ENCODE peak calls at places on chromosomes 4 and X, in eight cellular contexts. I is HCT116, T is left ventricle myocardium inferior, G is lower leg skin, C is mucosa of descending colon, O is GM23248, Z is tibial nerve, K is astrocyte. A is an unnamed sample.

GRCh38 chr4:82745173-82745842 is 53.3 kb downstream of the SCD5 start:
- DNase-seq in G (no peak), O (peak), Z (no peak), I (no peak), T (no peak), K (peak), C (no peak), A (peak)

GRCh38 chr4:186981161-186981560 is 257.5 kb upstream of the FAT1 start:
- DNase-seq in O (no peak), I (no peak), G (no peak), Z (no peak), C (no peak), K (peak), T (no peak), A (peak)

GRCh38 chr4:154620111-154620510 is 7.7 kb upstream of the FGG start:
- DNase-seq in T (no peak), G (no peak), I (no peak), O (no peak), Z (no peak), K (no peak), C (no peak), A (no peak)

GRCh38 chr4:60962286-60962685 is 237.8 kb upstream of the ADGRL3 start:
- DNase-seq in K (no peak), I (no peak), O (no peak), T (no peak), Z (no peak), C (no peak), G (no peak), A (no peak)

GRCh38 chr4:137705171-137705783 is 173.0 kb upstream of the PCDH18 start:
- DNase-seq in G (peak), T (no peak), O (peak), K (peak), C (peak), Z (peak), I (no peak), A (peak)

GRCh38 chr4:181968371-181968770 is 274.8 kb upstream of the TENM3 start:
- DNase-seq in T (no peak), Z (no peak), C (no peak), K (peak), I (no peak), O (peak), G (no peak), A (peak)

GRCh38 chr4:98938386-98938785 is 9.5 kb upstream of the EIF4E start:
- DNase-seq in K (peak), Z (no peak), I (no peak), T (no peak), G (no peak), O (peak), C (no peak), A (peak)

GRCh38 chr4:77203380-77204197 is 46.6 kb downstream of the CCNG2 start:
- DNase-seq in C (peak), Z (peak), K (peak), O (peak), I (peak), G (peak), T (peak), A (peak)

GRCh38 chr4:156137971-156138581 is 184.4 kb upstream of the CTSO start:
- DNase-seq in O (no peak), K (no peak), G (no peak), Z (no peak), C (no peak), T (no peak), I (no peak), A (no peak)

GRCh38 chr4:150546286-150546685 is 35.7 kb upstream of the MAB21L2 start:
- DNase-seq in I (no peak), K (no peak), O (no peak), Z (no peak), C (no peak), T (no peak), G (no peak), A (no peak)

GRCh38 chr4:152220201-152220666 is 315.7 kb downstream of the FBXW7 start:
- DNase-seq in T (no peak), K (peak), C (no peak), I (no peak), G (no peak), O (peak), Z (no peak), A (peak)

GRCh38 chrX:35442421-35442820 is 355.7 kb upstream of the MAGEB16 start:
- DNase-seq in O (no peak), Z (no peak), T (no peak), G (no peak), C (no peak), I (no peak), K (no peak), A (no peak)

GRCh38 chrX:38634665-38635064 is 73.3 kb downstream of the TSPAN7 start:
- DNase-seq in Z (no peak), C (no peak), G (no peak), O (no peak), K (no peak), T (no peak), I (no peak), A (no peak)

GRCh38 chr4:123042095-123042494 is 119.7 kb upstream of the NUDT6 start:
- DNase-seq in K (no peak), C (no peak), Z (no peak), T (no peak), G (no peak), I (no peak), O (no peak), A (no peak)

GRCh38 chr4:100106982-100107381 is 83.3 kb downstream of the DDIT4L start:
- DNase-seq in T (no peak), O (no peak), G (no peak), K (no peak), C (no peak), I (no peak), Z (no peak), A (no peak)

GRCh38 chrX:153495903-153496629 is 1.3 kb downstream of the BGN start:
- DNase-seq in K (no peak), T (no peak), O (peak), I (no peak), Z (no peak), G (no peak), C (no peak), A (no peak)

GRCh38 chr4:10085828-10086505 is 30.6 kb downstream of the WDR1 start:
- DNase-seq in Z (no peak), I (no peak), C (no peak), O (no peak), T (no peak), G (no peak), K (no peak), A (no peak)

GRCh38 chr4:140743194-140743931 is 12.8 kb downstream of the TBC1D9 start:
- DNase-seq in O (peak), C (peak), K (peak), Z (no peak), G (no peak), T (no peak), I (no peak), A (peak)

GRCh38 chr4:1495416-1496115 is 89.3 kb upstream of the NKX1-1 start:
- DNase-seq in C (no peak), T (no peak), O (no peak), G (no peak), K (no peak), I (no peak), Z (no peak), A (no peak)

GRCh38 chr4:8639021-8639420 is 46.5 kb downstream of the CPZ start:
- DNase-seq in Z (no peak), T (no peak), I (no peak), C (no peak), K (no peak), O (no peak), G (no peak), A (no peak)

GRCh38 chr4:161949941-161950725 is 213.7 kb downstream of the FSTL5 start:
- DNase-seq in I (no peak), C (no peak), O (peak), Z (no peak), K (peak), G (no peak), T (no peak), A (peak)

GRCh38 chr4:15774020-15774420 is 4.1 kb upstream of the CD38 start:
- DNase-seq in T (no peak), Z (no peak), C (no peak), K (no peak), O (peak), I (no peak), G (no peak), A (peak)

GRCh38 chr4:52946811-52947210 is 84.7 kb downstream of the RASL11B start:
- DNase-seq in I (no peak), G (no peak), O (no peak), Z (no peak), T (peak), K (no peak), C (no peak), A (no peak)

GRCh38 chr4:113447695-113448265 is 313.8 kb downstream of the CAMK2D start:
- DNase-seq in Z (no peak), I (no peak), O (no peak), T (no peak), C (peak), K (no peak), G (no peak), A (no peak)

GRCh38 chrX:12721042-12721441 is 70.2 kb upstream of the PRPS2 start:
- DNase-seq in G (no peak), K (no peak), T (no peak), O (no peak), I (no peak), C (no peak), Z (no peak), A (no peak)

GRCh38 chr4:29711226-29711625 is 1008.9 kb upstream of the PCDH7 start:
- DNase-seq in G (no peak), T (no peak), K (no peak), O (no peak), I (no peak), Z (no peak), C (no peak), A (no peak)

GRCh38 chr4:29972121-29972520 is 748.0 kb upstream of the PCDH7 start:
- DNase-seq in I (no peak), T (no peak), K (peak), O (no peak), Z (no peak), G (no peak), C (no peak), A (no peak)

GRCh38 chr4:69078852-69079251 is 17.4 kb upstream of the UGT2B7 start:
- DNase-seq in I (no peak), G (no peak), K (no peak), C (no peak), Z (no peak), T (no peak), O (no peak), A (no peak)

GRCh38 chr4:137961051-137961438 is 281.1 kb downstream of the SLC7A11 start:
- DNase-seq in O (peak), I (no peak), K (no peak), Z (no peak), C (no peak), G (peak), T (no peak), A (peak)

GRCh38 chr4:27094785-27095184 is 234.1 kb downstream of the STIM2 start:
- DNase-seq in O (no peak), T (no peak), Z (no peak), C (no peak), I (no peak), K (no peak), G (no peak), A (no peak)

GRCh38 chr4:62455871-62456270 is 1255.7 kb downstream of the ADGRL3 start:
- DNase-seq in C (no peak), K (peak), O (no peak), G (no peak), Z (no peak), T (no peak), I (no peak), A (no peak)

DNA sequence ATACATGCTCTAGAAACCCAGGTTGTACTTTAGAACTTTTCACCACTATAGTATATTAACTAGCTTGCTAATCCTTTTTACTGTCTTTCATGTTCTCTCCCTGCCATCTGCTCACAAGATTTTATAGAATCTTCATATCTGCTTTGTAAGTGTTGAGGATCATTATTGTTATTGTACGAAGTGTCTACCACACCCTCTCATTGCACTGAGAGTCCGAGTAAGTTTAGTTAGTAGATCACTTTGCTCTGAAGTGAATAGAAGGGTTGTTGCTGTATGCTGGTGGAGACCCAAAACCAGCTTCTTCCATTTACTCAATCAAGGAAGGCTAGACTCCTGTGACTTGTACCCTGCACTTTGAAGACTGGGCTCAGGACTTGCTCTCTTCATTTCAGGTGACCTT is 17.1 kb downstream of the GAB1 start:
- DNase-seq in Z (no peak), G (no peak), K (no peak), O (no peak), T (no peak), I (no peak), C (no peak), A (no peak)
- H3K4me3 ChIP-seq in Z (no peak), G (no peak), K (no peak), O (no peak), T (peak), I (no peak), C (no peak), A (no peak)

GRCh38 chrX:47366051-47366722 is 4.2 kb upstream of the ZNF157 start:
- DNase-seq in O (peak), G (peak), Z (peak), K (peak), C (peak), T (peak), I (no peak), A (peak)

GRCh38 chrX:47360423-47361179 is 9.8 kb upstream of the ZNF157 start:
- DNase-seq in K (no peak), G (no peak), I (no peak), Z (no peak), C (no peak), O (no peak), T (no peak), A (no peak)

GRCh38 chrX:47358387-47359065 is 11.9 kb upstream of the ZNF157 start:
- DNase-seq in C (no peak), Z (no peak), K (no peak), G (no peak), O (no peak), T (no peak), I (no peak), A (no peak)

DNA sequence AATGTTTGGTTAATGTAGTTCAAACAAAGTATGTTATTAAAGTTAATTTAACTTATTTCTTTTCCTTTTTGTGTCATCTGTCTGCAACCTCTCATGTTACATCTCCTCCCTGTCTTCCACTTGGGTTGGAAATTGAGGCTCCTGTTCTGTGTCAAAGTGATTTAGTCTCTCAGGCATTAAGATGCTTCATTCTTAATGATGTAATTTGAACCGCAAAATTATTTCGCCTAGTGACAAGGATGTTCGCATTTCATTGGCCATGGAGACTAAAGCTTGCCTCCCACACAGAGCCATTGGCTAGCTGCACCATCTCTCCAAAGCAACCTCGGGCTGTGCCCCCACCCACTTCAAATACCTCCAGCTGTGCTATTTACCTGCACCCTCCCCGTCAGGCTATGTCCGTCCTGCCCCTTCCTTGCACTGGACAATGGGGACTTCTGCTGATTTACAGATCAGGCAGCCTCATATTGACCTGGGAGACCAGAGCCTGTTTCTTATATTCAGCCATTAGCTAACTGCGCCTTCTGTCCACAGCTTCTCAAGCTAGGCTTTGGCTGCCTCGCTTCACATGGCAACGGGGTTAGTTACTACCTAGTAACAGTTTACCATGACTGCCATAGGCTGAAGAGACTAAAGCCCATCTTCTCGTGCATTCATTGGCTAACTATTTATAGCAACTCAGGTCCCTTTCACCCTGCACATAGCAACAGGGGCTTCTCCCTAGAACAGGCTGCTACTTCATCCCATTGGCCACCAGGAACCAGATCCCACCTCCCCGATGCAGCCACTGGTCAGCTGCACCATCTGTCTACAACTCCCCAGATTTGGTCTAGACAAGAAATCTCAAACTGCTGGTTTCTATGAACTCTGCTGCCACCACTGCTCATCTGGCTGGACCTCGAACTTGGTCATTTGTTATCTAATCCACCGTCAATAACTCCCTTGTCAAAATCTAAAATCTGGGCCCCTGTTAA is 8.6 kb upstream of the ZNF157 start:
- DNase-seq in Z (peak), O (peak), I (peak), T (peak), C (peak), K (peak), G (peak), A (peak)
- H3K4me3 ChIP-seq in Z (peak), O (peak), I (peak), T (peak), C (no peak), K (peak), G (no peak), A (peak)

GRCh38 chr4:118834960-118835895 is 698 bp downstream of the SEC24D start:
- DNase-seq in T (peak), G (peak), O (peak), I (peak), C (peak), K (peak), Z (peak), A (peak)

GRCh38 chr4:118834070-118834469 is 1.9 kb downstream of the SEC24D start:
- DNase-seq in G (no peak), K (peak), O (no peak), T (no peak), C (no peak), I (no peak), Z (no peak), A (no peak)

GRCh38 chr4:118839221-118839927 is 3.4 kb upstream of the SEC24D start:
- DNase-seq in Z (no peak), O (no peak), I (no peak), K (no peak), T (no peak), G (no peak), C (no peak), A (no peak)

GRCh38 chr4:118835896-118836762 is at the start of gene SEC24D:
- DNase-seq in K (peak), I (peak), T (peak), O (peak), Z (peak), G (peak), C (peak), A (peak)

DNA sequence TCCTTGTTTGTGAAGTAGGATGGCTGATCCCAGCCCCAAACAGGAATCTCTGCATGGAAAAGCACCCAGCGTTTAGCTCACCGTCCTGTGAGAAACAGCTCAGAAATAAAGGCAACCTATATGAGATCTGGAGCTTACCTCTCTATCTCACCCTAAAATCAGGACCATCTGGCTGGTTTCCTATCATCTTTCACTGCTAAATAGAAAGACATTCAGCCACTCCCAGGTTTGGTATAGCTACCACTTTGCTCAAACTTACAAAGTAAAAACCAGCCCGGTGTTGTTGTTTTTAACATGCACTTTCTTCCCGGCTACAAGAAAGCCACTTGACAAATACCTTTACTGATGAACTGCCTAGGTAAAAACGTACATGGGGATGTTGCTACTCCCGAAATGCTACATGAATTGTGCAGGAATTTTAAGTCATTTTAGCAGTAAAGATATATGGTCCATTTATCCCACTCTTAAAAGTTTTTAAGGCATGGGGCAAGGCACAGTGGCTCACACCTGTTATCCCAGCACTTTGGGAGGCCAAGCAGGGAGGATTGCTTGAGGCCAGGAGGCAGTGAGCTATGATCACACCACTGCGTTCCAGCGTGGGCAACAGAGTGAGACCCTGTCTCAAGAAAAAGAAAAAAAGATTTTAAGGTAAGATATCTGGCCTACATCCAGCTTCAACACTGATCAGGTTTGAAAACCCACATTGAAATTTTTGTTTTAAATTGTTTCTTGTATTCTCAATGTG is 1.0 kb upstream of the SEC24D start:
- DNase-seq in G (no peak), C (no peak), T (no peak), I (no peak), Z (no peak), O (no peak), K (no peak), A (no peak)
- H3K4me3 ChIP-seq in G (no peak), C (no peak), T (peak), I (peak), Z (peak), O (peak), K (peak), A (peak)

GRCh38 chr4:121192013-121192412 is 27.9 kb upstream of the TNIP3 start:
- DNase-seq in I (no peak), C (no peak), O (peak), T (no peak), Z (no peak), G (no peak), K (peak), A (peak)
- H3K4me3 ChIP-seq in I (no peak), C (no peak), O (peak), T (peak), Z (peak), G (no peak), K (no peak), A (no peak)

GRCh38 chrX:17375631-17376380 is 806 bp downstream of the NHS start:
- DNase-seq in Z (no peak), G (no peak), T (peak), C (peak), I (no peak), K (no peak), O (peak), A (peak)
- H3K4me3 ChIP-seq in Z (peak), G (peak), T (peak), C (peak), I (peak), K (peak), O (peak), A (peak)

GRCh38 chrX:139692908-139693307 is 15.1 kb downstream of the MCF2 start:
- DNase-seq in C (no peak), I (no peak), O (peak), K (no peak), Z (no peak), G (no peak), T (no peak), A (no peak)

GRCh38 chrX:139691843-139692505 is 16.0 kb downstream of the MCF2 start:
- DNase-seq in G (no peak), I (no peak), O (peak), K (no peak), T (no peak), C (no peak), Z (no peak), A (no peak)

GRCh38 chrX:139692506-139692849 is 15.5 kb downstream of the MCF2 start:
- DNase-seq in G (no peak), K (no peak), T (no peak), O (peak), C (no peak), Z (no peak), I (no peak), A (peak)

GRCh38 chrX:139691493-139691842 is 16.5 kb downstream of the MCF2 start:
- DNase-seq in T (peak), O (peak), G (no peak), I (no peak), C (no peak), Z (no peak), K (no peak), A (peak)
- H3K4me3 ChIP-seq in T (peak), O (no peak), G (no peak), I (no peak), C (no peak), Z (peak), K (peak), A (peak)

A was measured in AG10803.